ENCODE peak calls at places on chromosomes 2 and 18, in eight cellular contexts. O is endothelial cell of umbilical vein, L is uterus, W is AG04450, I is SK-N-SH, Q is heart right ventricle, D is keratinocyte, R is heart left ventricle. A is an unnamed sample.

GRCh38 chr2:40287201-40287600 is 164.7 kb downstream of the SLC8A1 start:
- DNase-seq in O (no peak), L (no peak), W (peak; percentile 23), I (no peak), Q (no peak), D (no peak), R (no peak), A (no peak)

GRCh38 chr2:5473596-5473995 is 218.6 kb upstream of the SOX11 start:
- DNase-seq in O (no peak), L (no peak), W (no peak), I (peak; percentile 40), Q (no peak), D (no peak), R (no peak), A (no peak)

GRCh38 chr18:3350566-3351527 is 88.9 kb downstream of the MYL12B start:
- DNase-seq in O (no peak), L (no peak), W (no peak), I (no peak), Q (no peak), D (peak; percentile 77), R (no peak), A (no peak)

GRCh38 chr2:220937231-220937630 is 634.9 kb downstream of the EPHA4 start:
- DNase-seq in O (no peak), L (no peak), W (no peak), I (no peak), Q (no peak), D (no peak), R (no peak), A (no peak)

GRCh38 chr2:186379052-186379451 is 107.0 kb upstream of the ZC3H15 start:
- DNase-seq in O (no peak), L (no peak), W (no peak), I (no peak), Q (no peak), D (no peak), R (no peak), A (no peak)

GRCh38 chr18:73980289-73980979 is 167.2 kb downstream of the FBXO15 start:
- DNase-seq in O (no peak), L (no peak), W (no peak), I (peak; percentile 25), Q (no peak), D (no peak), R (no peak), A (no peak)

GRCh38 chr2:25492726-25493125 is 151.0 kb upstream of the DNMT3A start:
- DNase-seq in O (peak; percentile 6), L (no peak), W (no peak), I (no peak), Q (no peak), D (no peak), R (no peak), A (no peak)

GRCh38 chr2:74414913-74415761 is 6.3 kb downstream of the C2orf81 start:
- DNase-seq in O (peak; percentile 10), L (peak; percentile 67), W (no peak), I (peak; percentile 28), Q (peak; percentile 64), D (no peak), R (peak; percentile 66), A (no peak)

GRCh38 chr2:132438650-132439030 is 22.0 kb downstream of the GPR39 start:
- DNase-seq in O (peak; percentile 71), L (no peak), W (peak; percentile 65), I (no peak), Q (no peak), D (peak; percentile 93), R (no peak), A (peak; percentile 82)

GRCh38 chr18:77123313-77124231 is 9.0 kb downstream of the MBP start:
- DNase-seq in O (no peak), L (no peak), W (no peak), I (no peak), Q (no peak), D (no peak), R (no peak), A (no peak)
- H3K4me3 ChIP-seq in O (no peak overlapping the region), L (no peak overlapping the region), W (no peak overlapping the region), I (no peak overlapping the region), Q (no peak overlapping the region), D (no peak overlapping the region), R (no peak overlapping the region), A (no peak overlapping the region)

DNA sequence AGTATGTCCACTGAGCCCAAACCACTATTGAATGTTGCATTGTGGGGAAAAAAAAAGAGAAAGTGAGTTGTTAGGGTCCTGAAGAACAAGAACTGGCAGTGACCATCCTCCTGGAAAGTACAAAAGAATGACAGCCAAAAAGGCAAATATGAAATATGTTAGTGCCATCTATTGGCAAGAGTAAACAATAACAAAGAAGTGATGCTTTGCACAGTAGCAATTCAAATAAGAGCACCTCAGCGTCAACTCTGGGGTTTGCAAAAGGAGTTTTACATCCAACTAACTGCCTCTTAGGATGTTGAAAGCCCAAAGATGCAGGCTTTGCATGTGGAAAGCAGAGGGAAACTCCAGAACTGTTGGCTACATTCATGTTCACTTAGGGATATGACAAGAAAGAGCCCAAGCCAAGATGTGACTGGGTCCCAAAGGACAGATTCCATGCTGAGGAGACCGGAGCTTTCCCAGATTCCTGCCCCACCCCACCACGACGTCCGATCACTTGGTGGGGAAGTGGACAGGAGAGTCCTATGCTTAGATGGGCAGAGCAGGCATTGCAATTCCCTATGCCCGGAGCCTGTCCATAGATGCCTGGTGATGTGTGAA is 15.6 kb downstream of the TRABD2A start:
- DNase-seq in O (no peak), L (no peak), W (no peak), I (no peak), Q (no peak), D (no peak), R (no peak), A (no peak)
- TF ChIP-seq CTCF in O (peak; percentile 15), L (no peak), W (peak; percentile 15), I (peak; percentile 45), Q (peak; percentile 24), D (peak; percentile 37), R (peak; percentile 47), A (no peak)

GRCh38 chr18:79963658-79964329 is 649 bp upstream of the HSBP1L1 start:
- DNase-seq in O (no peak), L (no peak), W (no peak), I (no peak), Q (no peak), D (no peak), R (no peak), A (no peak)

GRCh38 chr18:79962311-79962710 is 2.1 kb upstream of the HSBP1L1 start:
- DNase-seq in O (no peak), L (no peak), W (no peak), I (no peak), Q (no peak), D (no peak), R (no peak), A (no peak)

GRCh38 chr18:79961527-79962291 is 2.7 kb upstream of the HSBP1L1 start:
- DNase-seq in O (no peak), L (no peak), W (no peak), I (no peak), Q (no peak), D (no peak), R (no peak), A (no peak)

GRCh38 chr18:79964330-79965118 is at the start of gene HSBP1L1:
- DNase-seq in O (peak; percentile 40), L (no peak), W (no peak), I (peak; percentile 85), Q (no peak), D (no peak), R (peak; percentile 74), A (no peak)

GRCh38 chr18:79962835-79963657 is 1.4 kb upstream of the HSBP1L1 start:
- DNase-seq in O (no peak), L (no peak), W (no peak), I (no peak), Q (no peak), D (no peak), R (no peak), A (no peak)
- H3K27me3 ChIP-seq in O (peaks cover 14% of the 10 kb centered on the region), L (no peaks in the 10 kb centered on the region), W (no peaks in the 10 kb centered on the region), I (no peaks in the 10 kb centered on the region), Q (no peaks in the 10 kb centered on the region), D (no peaks in the 10 kb centered on the region), R (no peaks in the 10 kb centered on the region), A (no peaks in the 10 kb centered on the region)

DNA sequence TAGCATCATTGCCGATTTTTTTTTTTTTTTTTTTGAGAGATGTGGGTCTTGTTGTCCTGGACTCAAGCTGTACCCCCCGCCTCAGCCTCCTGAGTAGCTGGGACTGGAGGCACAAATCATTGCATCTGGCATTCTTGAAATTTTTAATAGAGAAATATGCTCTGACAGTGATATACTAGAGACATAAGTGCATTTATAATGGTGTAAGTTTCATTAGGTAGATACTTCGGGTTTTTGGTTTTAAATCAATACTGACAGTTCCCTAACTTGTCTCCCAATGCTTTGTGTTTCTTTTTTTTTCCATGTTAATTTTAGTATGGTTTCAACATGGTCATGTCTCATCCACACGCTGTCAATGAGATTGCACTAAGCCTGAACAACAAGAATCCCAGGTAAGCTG is 138.7 kb downstream of the PRPF40A start:
- DNase-seq in O (no peak), L (no peak), W (no peak), I (no peak), Q (no peak), D (no peak), R (no peak), A (no peak)
- H3K4me3 ChIP-seq in O (no peak overlapping the region), L (no peak overlapping the region), W (no peak overlapping the region), I (no peak overlapping the region), Q (no peak overlapping the region), D (no peak overlapping the region), R (no peak overlapping the region), A (no peak overlapping the region)

GRCh38 chr2:68828887-68829708 is 42.1 kb downstream of the BMP10 start:
- DNase-seq in O (peak; percentile 99), L (peak; percentile 93), W (peak; percentile 88), I (peak; percentile 87), Q (peak; percentile 94), D (peak; percentile 45), R (peak; percentile 94), A (peak; percentile 80)
- TF ChIP-seq CTCF in O (no peak), L (no peak), W (no peak), I (no peak), Q (no peak), D (no peak), R (peak; percentile 10), A (no peak)

GRCh38 chr18:22169011-22169888 is at the start of gene GATA6:
- DNase-seq in O (peak; percentile 95), L (peak; percentile 95), W (peak; percentile 70), I (peak; percentile 69), Q (peak; percentile 90), D (peak; percentile 33), R (peak; percentile 96), A (peak; percentile 57)
- H3K27me3 ChIP-seq in O (peaks cover 42% of the 10 kb centered on the region), L (no peaks in the 10 kb centered on the region), W (peaks cover 44% of the 10 kb centered on the region), I (peaks cover 95% of the 10 kb centered on the region), Q (peaks cover 96% of the 10 kb centered on the region), D (peaks cover 85% of the 10 kb centered on the region), R (peaks cover 75% of the 10 kb centered on the region), A (peaks cover 78% of the 10 kb centered on the region)

A was measured in kidney epithelial cell.